ENCODE peak calls at places on chromosomes 16 and 17, in five cellular contexts. P, G, R, B and C are unnamed samples.

GRCh38 chr17:2239882-2240430 is 63.6 kb downstream of the SMG6 start:
- DNase-seq in P (no peak), G (no peak), R (no peak), B (peak), C (no peak)

GRCh38 chr17:19384723-19385391 is 2.1 kb downstream of the MFAP4 start:
- DNase-seq in P (no peak), G (peak), R (no peak), B (no peak), C (peak)

GRCh38 chr16:72468582-72468981 is 296.6 kb upstream of the PMFBP1 start:
- DNase-seq in P (no peak), G (no peak), R (peak), B (no peak), C (no peak)

GRCh38 chr16:88317619-88317977 is 65.2 kb upstream of the ZNF469 start:
- DNase-seq in P (no peak), G (no peak), R (no peak), B (no peak), C (no peak)

GRCh38 chr17:78130439-78131101 is at the start of gene TMC8:
- DNase-seq in P (no peak), G (peak), R (peak), B (no peak), C (peak)

GRCh38 chr17:49552070-49552751 is 23.5 kb upstream of the NXPH3 start:
- DNase-seq in P (no peak), G (no peak), R (no peak), B (no peak), C (peak)

GRCh38 chr17:82551779-82552457 is 32.4 kb downstream of the FOXK2 start:
- DNase-seq in P (peak), G (peak), R (peak), B (no peak), C (peak)

GRCh38 chr17:48546187-48546923 is 1.4 kb upstream of the HOXB2 start:
- DNase-seq in P (no peak), G (no peak), R (no peak), B (no peak), C (no peak)

GRCh38 chr16:4077083-4077714 is 39.0 kb downstream of the ADCY9 start:
- DNase-seq in P (no peak), G (no peak), R (no peak), B (no peak), C (no peak)

GRCh38 chr16:67541391-67542263 is 13.0 kb downstream of the RIPOR1 start:
- DNase-seq in P (no peak), G (no peak), R (no peak), B (no peak), C (no peak)

GRCh38 chr17:50904522-50905459 is 38.6 kb upstream of the TOB1 start:
- DNase-seq in P (no peak), G (no peak), R (peak), B (no peak), C (peak)

GRCh38 chr16:87628940-87629339 is 26.6 kb downstream of the JPH3 start:
- DNase-seq in P (no peak), G (no peak), R (no peak), B (no peak), C (no peak)

GRCh38 chr16:80804061-80804450 is 342 bp downstream of the CDYL2 start:
- DNase-seq in P (no peak), G (peak), R (peak), B (no peak), C (no peak)

GRCh38 chr16:79071424-79071823 is 529.1 kb downstream of the MAF start:
- DNase-seq in P (no peak), G (no peak), R (no peak), B (no peak), C (no peak)

GRCh38 chr16:75774197-75774596 is 47.9 kb upstream of the CPHXL start:
- DNase-seq in P (no peak), G (no peak), R (no peak), B (no peak), C (no peak)

GRCh38 chr16:794853-795466 is 5.6 kb downstream of the GNG13 start:
- DNase-seq in P (no peak), G (no peak), R (no peak), B (no peak), C (no peak)

GRCh38 chr17:56098746-56099145 is 54.5 kb upstream of the ANKFN1 start:
- DNase-seq in P (no peak), G (no peak), R (no peak), B (no peak), C (no peak)

GRCh38 chr16:73298562-73298961 is 250.6 kb upstream of the ZFHX3 start:
- DNase-seq in P (no peak), G (no peak), R (peak), B (no peak), C (no peak)

GRCh38 chr17:40471856-40472732 is 28.8 kb downstream of the IGFBP4 start:
- DNase-seq in P (no peak), G (no peak), R (no peak), B (no peak), C (no peak)

GRCh38 chr17:30091771-30092170 is 24.8 kb upstream of the NSRP1 start:
- DNase-seq in P (no peak), G (no peak), R (no peak), B (no peak), C (no peak)

GRCh38 chr17:40174528-40174927 is 2.7 kb upstream of the RAPGEFL1 start:
- DNase-seq in P (no peak), G (no peak), R (no peak), B (no peak), C (no peak)

GRCh38 chr17:10149573-10150399 is 48.6 kb downstream of the GAS7 start:
- DNase-seq in P (no peak), G (no peak), R (no peak), B (peak), C (no peak)

GRCh38 chr17:753407-753806 is 1.3 kb upstream of the GEMIN4 start:
- DNase-seq in P (no peak), G (no peak), R (no peak), B (no peak), C (no peak)

GRCh38 chr17:752002-752619 is at the start of gene GEMIN4:
- DNase-seq in P (peak), G (peak), R (peak), B (peak), C (peak)

GRCh38 chr17:750431-751037 is 1.5 kb downstream of the GEMIN4 start:
- DNase-seq in P (no peak), G (peak), R (no peak), B (no peak), C (no peak)

GRCh38 chr17:752620-753219 is 656 bp upstream of the GEMIN4 start:
- DNase-seq in P (peak), G (no peak), R (no peak), B (no peak), C (peak)

GRCh38 chr17:751269-752001 is 629 bp downstream of the GEMIN4 start:
- DNase-seq in P (peak), G (peak), R (no peak), B (no peak), C (peak)
- TF ChIP-seq FOXM1 in P (no peak), G (no peak), R (no peak), B (no peak), C (no peak)

DNA sequence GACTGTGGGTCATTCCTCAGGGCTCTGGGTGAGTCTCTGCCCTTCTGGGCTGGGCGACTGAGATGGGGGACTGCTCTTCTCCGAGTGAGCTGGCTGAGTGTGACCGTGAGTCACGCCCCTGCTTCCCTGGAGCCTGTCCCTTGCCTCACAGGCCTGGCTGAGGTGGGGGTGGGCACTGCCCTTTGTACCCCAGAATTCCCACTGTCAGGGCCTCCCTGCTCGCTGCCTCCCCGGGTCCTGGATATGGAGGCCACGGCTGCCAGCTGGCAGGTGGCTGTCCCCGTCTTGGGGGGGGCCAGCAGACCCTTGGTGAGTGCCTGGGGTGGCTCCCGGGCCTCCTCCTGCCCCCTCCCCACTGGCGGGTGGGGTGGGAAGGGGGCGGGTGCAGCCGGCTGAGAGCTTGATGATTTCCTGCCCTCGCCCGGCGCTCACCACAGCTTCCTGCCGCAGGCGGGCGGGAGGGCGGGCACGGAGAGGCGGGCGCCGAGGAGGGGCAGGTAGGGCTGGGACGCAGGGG is at the start of gene LAT:
- DNase-seq in P (no peak), G (no peak), R (no peak), B (no peak), C (no peak)
- TF ChIP-seq FOXM1 in P (no peak), G (no peak), R (no peak), B (no peak), C (no peak)

DNA sequence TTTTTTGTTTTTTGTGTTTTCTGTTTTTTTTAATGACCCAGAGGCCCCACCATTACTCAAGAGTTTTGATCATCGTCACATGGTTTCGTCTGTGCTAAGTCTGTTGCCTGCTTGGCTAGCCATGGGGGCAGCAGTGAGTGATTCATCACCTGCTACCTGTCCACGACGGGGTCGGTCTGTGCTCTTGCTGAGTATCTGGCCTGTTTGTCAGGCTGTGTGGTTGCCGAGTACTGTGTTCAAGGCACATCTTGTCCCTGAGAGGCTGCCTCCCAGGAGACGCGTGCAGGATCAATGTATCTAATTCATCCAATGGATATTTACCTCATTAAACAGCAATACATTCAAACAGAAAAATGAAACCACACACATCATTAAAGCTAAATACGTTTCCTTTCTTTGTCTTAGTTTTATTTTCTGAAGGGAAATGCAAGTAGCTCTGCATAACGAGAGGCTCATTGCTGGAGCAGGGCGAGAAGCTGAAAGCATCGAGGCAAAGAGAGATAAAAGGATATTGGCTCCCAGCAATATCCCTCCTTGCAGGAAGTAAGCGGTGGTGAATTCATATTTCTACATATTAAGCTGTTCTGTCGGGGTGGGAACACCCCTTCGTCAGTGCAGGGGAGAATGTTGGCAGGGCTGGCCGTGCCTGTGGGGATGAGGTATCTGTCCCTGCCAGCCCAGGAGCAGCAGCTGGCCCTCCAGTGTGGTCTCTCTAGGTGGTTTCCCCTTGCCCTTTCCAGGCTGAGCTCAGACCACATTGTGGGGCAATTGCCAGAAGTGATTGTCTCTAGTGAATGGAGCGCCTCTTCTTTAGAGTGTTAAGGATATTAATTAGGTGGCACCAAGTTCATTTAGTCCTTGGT is 166.2 kb upstream of the ASIC2 start:
- DNase-seq in P (no peak), G (no peak), R (no peak), B (peak), C (no peak)
- TF ChIP-seq FOXM1 in P (no peak), G (no peak), R (no peak), B (no peak), C (no peak)

GRCh38 chr17:21019976-21020575 is 22.7 kb downstream of the USP22 start:
- DNase-seq in P (peak), G (no peak), R (no peak), B (no peak), C (peak)
- TF ChIP-seq FOXM1 in P (no peak), G (no peak), R (no peak), B (no peak), C (no peak)

DNA sequence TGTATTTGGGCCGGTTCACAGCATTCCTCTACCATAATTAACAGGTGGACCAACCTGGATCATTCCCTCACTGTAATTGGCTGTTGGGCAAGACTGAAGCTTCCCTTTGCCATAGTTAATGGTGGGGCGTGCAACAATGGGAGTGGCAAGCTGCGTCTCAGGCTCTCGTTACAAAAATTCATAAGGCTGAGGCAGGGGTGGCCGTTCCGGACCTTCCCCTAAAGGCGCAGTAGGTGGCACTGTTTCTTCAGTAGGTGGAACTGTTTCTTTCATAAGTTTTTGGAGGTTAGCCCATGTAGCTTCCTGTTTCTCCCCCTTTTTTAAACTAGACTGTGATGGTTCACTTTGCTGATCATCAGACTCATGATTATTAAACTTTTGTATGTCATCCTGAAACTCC is 17.0 kb upstream of the TMC5 start:
- DNase-seq in P (peak), G (no peak), R (no peak), B (no peak), C (no peak)
- TF ChIP-seq FOXM1 in P (no peak), G (no peak), R (no peak), B (no peak), C (no peak)

DNA sequence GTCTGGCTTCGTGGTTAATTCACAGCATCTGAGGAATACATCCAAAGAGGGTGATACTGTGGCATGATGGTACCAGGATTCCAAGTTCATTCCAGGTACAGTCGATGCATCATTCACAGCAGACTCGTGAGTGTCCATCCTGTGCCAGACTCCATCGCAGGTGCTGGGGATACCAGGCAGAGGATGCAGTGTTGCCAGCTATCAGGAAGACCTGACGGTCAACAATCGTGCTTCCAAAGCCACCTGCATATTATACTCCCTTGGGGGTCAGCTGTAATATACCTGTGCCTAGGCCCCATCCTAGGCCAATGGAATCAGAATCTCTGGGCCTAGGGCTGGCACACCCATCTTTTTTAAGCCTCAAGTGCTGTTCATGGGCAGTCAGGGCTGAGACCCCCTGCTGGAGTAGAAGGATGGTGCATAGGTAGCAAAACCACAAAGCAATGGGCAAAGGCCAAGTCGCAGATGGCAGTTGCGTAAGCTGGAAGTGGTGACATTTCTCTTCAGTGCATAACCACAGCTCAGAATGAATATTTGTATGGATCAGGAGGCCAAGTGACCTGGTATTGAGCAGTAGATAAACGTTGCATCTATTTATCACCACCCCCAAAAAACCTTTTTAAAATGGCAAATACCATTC is 42.9 kb upstream of the C16orf78 start:
- DNase-seq in P (no peak), G (no peak), R (peak), B (no peak), C (no peak)
- TF ChIP-seq FOXM1 in P (no peak), G (no peak), R (no peak), B (no peak), C (no peak)

GRCh38 chr17:75404223-75404738 is 1.2 kb downstream of the GRB2 start:
- DNase-seq in P (peak), G (peak), R (peak), B (no peak), C (peak)
- TF ChIP-seq FOXM1 in P (no peak), G (no peak), R (no peak), B (no peak), C (no peak)

GRCh38 chr16:12539185-12539929 is 264.3 kb downstream of the CPPED1 start:
- DNase-seq in P (no peak), G (no peak), R (no peak), B (peak), C (no peak)
- TF ChIP-seq FOXM1 in P (no peak), G (no peak), R (no peak), B (no peak), C (no peak)